ENCODE peak calls at places on chromosomes 16 and 17, in four cellular contexts. H, Z, M and C are unnamed samples.

GRCh38 chr16:88737298-88738166 is 31.2 kb downstream of the CTU2 start:
- DNase-seq in H (peak; percentile 70), Z (peak; percentile 71), M (peak; percentile 72), C (peak; percentile 95)

GRCh38 chr17:82103588-82104451 is 5.8 kb upstream of the FASN start:
- DNase-seq in H (peak; percentile 43), Z (no peak), M (no peak), C (no peak)

GRCh38 chr17:58005728-58006562 is 1.1 kb downstream of the SRSF1 start:
- DNase-seq in H (no peak), Z (no peak), M (no peak), C (no peak)

GRCh38 chr17:15928286-15928785 is 16.6 kb upstream of the ADORA2B start:
- DNase-seq in H (no peak), Z (no peak), M (no peak), C (no peak)

GRCh38 chr16:87541004-87541881 is 48.4 kb upstream of the ZCCHC14 start:
- DNase-seq in H (no peak), Z (no peak), M (no peak), C (no peak)

GRCh38 chr16:47018223-47018891 is 44.9 kb upstream of the DNAJA2 start:
- DNase-seq in H (peak; percentile 35), Z (no peak), M (no peak), C (peak; percentile 91)

GRCh38 chr16:17970816-17971291 is 365.7 kb downstream of the NPIPA8 start:
- DNase-seq in H (no peak), Z (no peak), M (no peak), C (no peak)

GRCh38 chr17:65698381-65699061 is 137.1 kb upstream of the AXIN2 start:
- DNase-seq in H (no peak), Z (no peak), M (no peak), C (no peak)

GRCh38 chr16:56558024-56558747 is 6.7 kb upstream of the MT4 start:
- DNase-seq in H (no peak), Z (no peak), M (no peak), C (no peak)

GRCh38 chr16:83187404-83187803 is 560.6 kb downstream of the CDH13 start:
- DNase-seq in H (no peak), Z (no peak), M (no peak), C (no peak)

GRCh38 chr16:49277386-49277742 is 4.3 kb downstream of the CBLN1 start:
- DNase-seq in H (no peak), Z (no peak), M (no peak), C (no peak)

GRCh38 chr17:48246623-48247022 is 139.1 kb downstream of the SNX11 start:
- DNase-seq in H (no peak), Z (no peak), M (no peak), C (no peak)